ENCODE peak calls at places on chromosomes 2 and 18, in seven cellular contexts. E is right atrium auricular region; O is lower lobe of right lung; W is non-pigmented ciliary epithelial cell; T is NCI-H1436; N is thoracic aorta; Q is stimulated activated CD8-positive, alpha-beta memory T cell treated with anti-CD3 and anti-CD28 coated beads, Interleukin-4, amount 100 ng/mL, for 1 hour. P is an unnamed sample.

GRCh38 chr2:137547842-137548241 is 416.4 kb upstream of the HNMT start:
- DNase-seq in N (no peak), O (no peak), T (no peak), W (no peak), Q (no peak), E (no peak), P (no peak)

GRCh38 chr2:125572660-125573059 is 1083.3 kb upstream of the GYPC start:
- DNase-seq in N (no peak), T (no peak), O (no peak), Q (no peak), W (no peak), E (no peak), P (no peak)

GRCh38 chr2:181037922-181038321 is 57.5 kb downstream of the UBE2E3 start:
- DNase-seq in E (no peak), O (no peak), T (no peak), N (no peak), Q (no peak), W (peak; percentile 55), P (no peak)

GRCh38 chr2:188189356-188189755 is 102.3 kb upstream of the GULP1 start:
- DNase-seq in W (peak; percentile 30), N (no peak), O (no peak), E (no peak), T (no peak), Q (no peak), P (no peak)

GRCh38 chr2:74008761-74009395 is 24.2 kb downstream of the TET3 start:
- DNase-seq in T (no peak), E (no peak), O (no peak), N (no peak), W (no peak), Q (no peak), P (peak; percentile 56)

GRCh38 chr2:186641132-186641806 is 51.4 kb downstream of the ITGAV start:
- DNase-seq in T (no peak), W (no peak), N (no peak), Q (no peak), O (no peak), E (no peak), P (no peak)

GRCh38 chr18:63159590-63159989 is 160.0 kb downstream of the BCL2 start:
- DNase-seq in E (no peak), N (no peak), T (no peak), O (no peak), W (no peak), Q (no peak), P (no peak)

GRCh38 chr2:202203348-202203747 is 35.0 kb downstream of the SUMO1 start:
- DNase-seq in O (no peak), W (no peak), E (no peak), Q (no peak), N (no peak), T (no peak), P (no peak)

GRCh38 chr2:216774620-216775019 is 79.3 kb upstream of the IGFBP5 start:
- DNase-seq in Q (no peak), O (no peak), E (peak; percentile 88), N (peak; percentile 76), T (no peak), W (peak; percentile 38), P (no peak)

GRCh38 chr18:51236225-51236624 is 38.7 kb upstream of the MEX3C start:
- DNase-seq in T (no peak), Q (no peak), E (no peak), N (no peak), O (no peak), W (peak; percentile 22), P (no peak)

GRCh38 chr2:12456293-12457151 is 260.2 kb upstream of the TRIB2 start:
- DNase-seq in N (peak; percentile 79), T (no peak), Q (peak; percentile 28), O (peak; percentile 95), W (peak; percentile 97), E (peak; percentile 97), P (peak; percentile 95)

GRCh38 chr2:237524631-237525030 is 37.6 kb downstream of the MLPH start:
- DNase-seq in W (no peak), N (no peak), T (no peak), E (no peak), O (no peak), Q (no peak), P (no peak)

GRCh38 chr2:187093771-187094412 is 244.9 kb upstream of the ZSWIM2 start:
- DNase-seq in N (no peak), Q (no peak), T (no peak), O (no peak), W (no peak), E (no peak), P (no peak)

GRCh38 chr2:73255007-73255644 is 21.0 kb downstream of the CCT7 start:
- DNase-seq in W (no peak), O (no peak), N (no peak), T (no peak), E (no peak), Q (no peak), P (peak; percentile 70)

GRCh38 chr2:15048000-15048399 is 415.5 kb downstream of the LRATD1 start:
- DNase-seq in Q (no peak), E (no peak), N (no peak), T (no peak), O (no peak), W (no peak), P (no peak)

GRCh38 chr2:65708129-65708528 is 275.7 kb upstream of the SPRED2 start:
- DNase-seq in N (no peak), Q (no peak), O (no peak), E (no peak), W (peak; percentile 30), T (no peak), P (no peak)

GRCh38 chr18:22800551-22800951 is 132.6 kb upstream of the RBBP8 start:
- DNase-seq in O (no peak), E (no peak), N (no peak), Q (no peak), W (no peak), T (no peak), P (no peak)

GRCh38 chr2:104472076-104472475 is 381.8 kb upstream of the POU3F3 start:
- DNase-seq in W (no peak), T (no peak), N (no peak), O (no peak), E (no peak), Q (no peak), P (no peak)

GRCh38 chr2:12605936-12606335 is 110.8 kb upstream of the TRIB2 start:
- DNase-seq in Q (no peak), E (no peak), O (no peak), N (no peak), T (no peak), W (no peak), P (no peak)

GRCh38 chr18:61738488-61738887 is 154.3 kb downstream of the RNF152 start:
- DNase-seq in N (no peak), T (no peak), O (no peak), W (no peak), E (no peak), Q (no peak), P (peak; percentile 61)

GRCh38 chr2:235468978-235469694 is 24.7 kb upstream of the AGAP1 start:
- DNase-seq in O (no peak), W (peak; percentile 57), E (peak; percentile 63), N (peak; percentile 13), T (no peak), Q (no peak), P (peak; percentile 64)

GRCh38 chr18:23032030-23032582 is 99.0 kb downstream of the RBBP8 start:
- DNase-seq in O (no peak), T (no peak), N (no peak), W (peak; percentile 50), Q (no peak), E (no peak), P (no peak)

GRCh38 chr18:43970656-43971055 is 693.4 kb upstream of the SYT4 start:
- DNase-seq in N (no peak), Q (no peak), O (no peak), E (no peak), W (no peak), T (no peak), P (no peak)

GRCh38 chr2:174753038-174753633 is 11.1 kb downstream of the CHRNA1 start:
- DNase-seq in Q (no peak), T (no peak), N (no peak), E (no peak), W (no peak), O (no peak), P (no peak)

GRCh38 chr2:157839162-157839801 is 36.8 kb downstream of the ACVR1 start:
- DNase-seq in O (no peak), E (no peak), N (no peak), W (no peak), T (peak; percentile 48), Q (no peak), P (no peak)